ENCODE peak calls at places on chromosomes 6 and 20, in ten cellular contexts. T is CD8-positive, alpha-beta T cell; X is hepatocyte; V is fibroblast of the aortic adventitia; M is GM23338; J is SK-N-SH; N is pancreas; L is body of pancreas; W is OCI-LY7; S is AG04450. P is an unnamed sample.

GRCh38 chr6:33709605-33710295 is 1.8 kb downstream of the UQCC2 start:
- DNase-seq in T (no peak), X (no peak), V (no peak), M (no peak), J (no peak), N (no peak), L (no peak), W (no peak), S (no peak), P (no peak)

GRCh38 chr6:134814076-134814709 is 135.7 kb downstream of the ALDH8A1 start:
- DNase-seq in T (no peak), X (no peak), V (no peak), M (no peak), J (no peak), N (no peak), L (no peak), W (no peak), S (no peak), P (no peak)

GRCh38 chr20:60107621-60108020 is 149.4 kb downstream of the CDH26 start:
- DNase-seq in T (no peak), X (no peak), V (no peak), M (no peak), J (no peak), N (no peak), L (no peak), W (no peak), S (no peak), P (no peak)

GRCh38 chr6:108002365-108003221 is 44.6 kb upstream of the SEC63 start:
- DNase-seq in T (no peak), X (peak), V (no peak), M (peak), J (no peak), N (peak), L (peak), W (no peak), S (no peak), P (no peak)

GRCh38 chr6:128039542-128039941 is 138.7 kb upstream of the THEMIS start:
- DNase-seq in T (no peak), X (no peak), V (no peak), M (no peak), J (no peak), N (no peak), L (no peak), W (no peak), S (no peak), P (no peak)

GRCh38 chr20:44074252-44075151 is 112.5 kb downstream of the JPH2 start:
- DNase-seq in T (no peak), X (no peak), V (peak), M (no peak), J (peak), N (no peak), L (no peak), W (no peak), S (no peak), P (no peak)

GRCh38 chr20:34948030-34948429 is 7.6 kb downstream of the GSS start:
- DNase-seq in T (no peak), X (no peak), V (peak), M (no peak), J (no peak), N (no peak), L (no peak), W (no peak), S (peak), P (no peak)

GRCh38 chr6:151209071-151209831 is 30.5 kb upstream of the AKAP12 start:
- DNase-seq in T (no peak), X (peak), V (peak), M (no peak), J (peak), N (no peak), L (no peak), W (no peak), S (no peak), P (no peak)

GRCh38 chr6:30938730-30939129 is 2.0 kb upstream of the MUCL3 start:
- DNase-seq in T (no peak), X (no peak), V (no peak), M (no peak), J (no peak), N (no peak), L (no peak), W (no peak), S (no peak), P (no peak)

GRCh38 chr6:29483186-29483585 is 4.6 kb downstream of the MAS1L start:
- DNase-seq in T (no peak), X (no peak), V (no peak), M (no peak), J (no peak), N (no peak), L (no peak), W (no peak), S (no peak), P (no peak)

GRCh38 chr6:3987072-3987471 is 91.9 kb downstream of the FAM217A start:
- DNase-seq in T (no peak), X (peak), V (no peak), M (peak), J (no peak), N (no peak), L (peak), W (no peak), S (no peak), P (no peak)

GRCh38 chr20:25984933-25985332 is 288.3 kb upstream of the ZNF337 start:
- DNase-seq in T (no peak), X (no peak), V (no peak), M (no peak), J (no peak), N (peak), L (peak), W (no peak), S (no peak), P (no peak)

GRCh38 chr6:109793793-109794192 is 102.7 kb downstream of the FIG4 start:
- DNase-seq in T (no peak), X (peak), V (peak), M (no peak), J (no peak), N (peak), L (no peak), W (no peak), S (peak), P (no peak)

GRCh38 chr6:83824388-83824801 is 28.8 kb upstream of the RIPPLY2 start:
- DNase-seq in T (no peak), X (peak), V (peak), M (no peak), J (no peak), N (no peak), L (no peak), W (no peak), S (no peak), P (no peak)

GRCh38 chr6:108175592-108176279 is 9.9 kb downstream of the NR2E1 start:
- DNase-seq in T (no peak), X (no peak), V (no peak), M (peak), J (peak), N (peak), L (peak), W (peak), S (no peak), P (no peak)

GRCh38 chr20:57346477-57346876 is 4.6 kb upstream of the RAE1 start:
- DNase-seq in T (peak), X (peak), V (peak), M (peak), J (peak), N (peak), L (peak), W (peak), S (peak), P (peak)

GRCh38 chr6:72911463-72912153 is 289.7 kb downstream of the KCNQ5 start:
- DNase-seq in T (no peak), X (no peak), V (peak), M (no peak), J (no peak), N (no peak), L (no peak), W (no peak), S (no peak), P (no peak)

GRCh38 chr6:19028201-19028600 is 641.1 kb downstream of the RNF144B start:
- DNase-seq in T (no peak), X (no peak), V (no peak), M (no peak), J (no peak), N (no peak), L (no peak), W (no peak), S (no peak), P (no peak)

GRCh38 chr6:28643017-28643740 is 117.5 kb downstream of the GPX5 start:
- DNase-seq in T (no peak), X (peak), V (peak), M (peak), J (peak), N (no peak), L (no peak), W (no peak), S (peak), P (no peak)

GRCh38 chr20:36647194-36648121 is 1.5 kb upstream of the SLA2 start:
- DNase-seq in T (no peak), X (no peak), V (no peak), M (no peak), J (no peak), N (no peak), L (no peak), W (no peak), S (no peak), P (no peak)

GRCh38 chr20:20410678-20411077 is 42.8 kb downstream of the INSM1 start:
- DNase-seq in T (no peak), X (peak), V (peak), M (peak), J (peak), N (peak), L (peak), W (no peak), S (no peak), P (no peak)

GRCh38 chr6:44731485-44732095 is 344.1 kb downstream of the CDC5L start:
- DNase-seq in T (no peak), X (no peak), V (no peak), M (no peak), J (no peak), N (no peak), L (no peak), W (no peak), S (no peak), P (no peak)

GRCh38 chr6:44732243-44732642 is 344.7 kb downstream of the CDC5L start:
- DNase-seq in T (no peak), X (no peak), V (no peak), M (no peak), J (no peak), N (no peak), L (no peak), W (no peak), S (no peak), P (no peak)

GRCh38 chr6:44733146-44733545 is 345.6 kb downstream of the CDC5L start:
- DNase-seq in T (no peak), X (no peak), V (no peak), M (no peak), J (no peak), N (no peak), L (no peak), W (no peak), S (no peak), P (no peak)

GRCh38 chr6:44727651-44728630 is 340.4 kb downstream of the CDC5L start:
- DNase-seq in T (no peak), X (no peak), V (no peak), M (peak), J (no peak), N (no peak), L (no peak), W (no peak), S (no peak), P (no peak)

DNA sequence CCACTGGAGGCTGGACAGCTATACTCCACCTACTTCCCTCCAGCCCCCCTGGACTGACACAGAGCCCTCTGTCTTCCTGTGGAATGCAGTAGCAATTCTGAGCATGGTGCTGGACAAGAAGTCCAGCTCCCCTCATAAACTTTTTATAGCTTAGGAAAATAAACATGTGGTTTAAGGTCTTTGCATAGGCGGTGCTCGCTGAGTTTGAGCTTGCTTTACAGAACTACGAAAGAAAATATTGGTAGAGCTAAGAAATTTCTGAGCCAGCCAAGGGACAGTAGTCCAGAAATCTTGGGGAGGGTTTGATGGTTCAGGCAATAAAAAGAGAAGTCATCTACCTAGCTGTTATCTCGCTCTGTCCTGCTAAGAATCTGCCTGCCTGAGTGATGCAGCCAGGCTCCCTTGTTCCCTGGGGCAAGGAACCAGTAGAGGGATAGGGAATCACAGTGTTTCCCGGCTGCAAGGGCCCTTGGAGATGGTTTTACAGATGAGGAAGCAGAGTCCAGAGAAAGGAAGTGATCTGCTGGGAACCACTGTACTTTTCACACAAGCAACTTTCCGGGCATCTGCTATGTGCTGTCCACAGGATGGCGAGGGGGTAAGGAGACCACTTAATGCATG is 343.4 kb downstream of the CDC5L start:
- DNase-seq in T (no peak), X (peak), V (no peak), M (no peak), J (peak), N (no peak), L (no peak), W (no peak), S (peak), P (no peak)
- TF ChIP-seq CTCF in T (no peak), X (no peak), V (no peak), M (no peak), J (no peak), N (no peak), L (no peak), W (no peak), S (no peak), P (no peak)

GRCh38 chr6:118285791-118286190 is 262.3 kb upstream of the PLN start:
- DNase-seq in T (no peak), X (no peak), V (no peak), M (no peak), J (no peak), N (no peak), L (no peak), W (no peak), S (no peak), P (no peak)

GRCh38 chr6:118283759-118284158 is 264.3 kb upstream of the PLN start:
- DNase-seq in T (no peak), X (peak), V (peak), M (peak), J (peak), N (peak), L (peak), W (peak), S (peak), P (no peak)

GRCh38 chr6:118284736-118285360 is 263.2 kb upstream of the PLN start:
- DNase-seq in T (no peak), X (no peak), V (peak), M (peak), J (no peak), N (no peak), L (no peak), W (no peak), S (no peak), P (no peak)

GRCh38 chr6:118288355-118289124 is 259.6 kb upstream of the PLN start:
- DNase-seq in T (no peak), X (no peak), V (peak), M (peak), J (no peak), N (no peak), L (no peak), W (no peak), S (no peak), P (no peak)
- TF ChIP-seq CTCF in T (no peak), X (no peak), V (peak), M (peak), J (no peak), N (no peak), L (no peak), W (no peak), S (peak), P (no peak)

GRCh38 chr20:45445805-45446562 is 23.6 kb upstream of the WFDC2 start:
- DNase-seq in T (no peak), X (no peak), V (peak), M (peak), J (peak), N (no peak), L (no peak), W (peak), S (no peak), P (no peak)
- TF ChIP-seq CTCF in T (peak), X (peak), V (peak), M (peak), J (peak), N (no peak), L (peak), W (peak), S (peak), P (peak)

GRCh38 chr6:102853249-102853955 is 1459.9 kb downstream of the GRIK2 start:
- DNase-seq in T (no peak), X (peak), V (no peak), M (peak), J (peak), N (no peak), L (no peak), W (no peak), S (no peak), P (no peak)
- TF ChIP-seq CTCF in T (no peak), X (no peak), V (no peak), M (no peak), J (no peak), N (no peak), L (no peak), W (no peak), S (no peak), P (no peak)

GRCh38 chr6:105291525-105291924 is 111.4 kb downstream of the PREP start:
- DNase-seq in T (no peak), X (no peak), V (no peak), M (no peak), J (no peak), N (no peak), L (no peak), W (no peak), S (no peak), P (no peak)

GRCh38 chr6:105292689-105293339 is 110.1 kb downstream of the PREP start:
- DNase-seq in T (no peak), X (no peak), V (no peak), M (no peak), J (no peak), N (no peak), L (no peak), W (no peak), S (no peak), P (no peak)

GRCh38 chr6:105300090-105300489 is 102.8 kb downstream of the PREP start:
- DNase-seq in T (no peak), X (no peak), V (no peak), M (no peak), J (no peak), N (no peak), L (no peak), W (no peak), S (no peak), P (no peak)

GRCh38 chr6:105294129-105294528 is 108.8 kb downstream of the PREP start:
- DNase-seq in T (no peak), X (no peak), V (no peak), M (no peak), J (no peak), N (no peak), L (no peak), W (no peak), S (no peak), P (no peak)
- TF ChIP-seq CTCF in T (no peak), X (no peak), V (no peak), M (no peak), J (no peak), N (no peak), L (no peak), W (no peak), S (no peak), P (no peak)

DNA sequence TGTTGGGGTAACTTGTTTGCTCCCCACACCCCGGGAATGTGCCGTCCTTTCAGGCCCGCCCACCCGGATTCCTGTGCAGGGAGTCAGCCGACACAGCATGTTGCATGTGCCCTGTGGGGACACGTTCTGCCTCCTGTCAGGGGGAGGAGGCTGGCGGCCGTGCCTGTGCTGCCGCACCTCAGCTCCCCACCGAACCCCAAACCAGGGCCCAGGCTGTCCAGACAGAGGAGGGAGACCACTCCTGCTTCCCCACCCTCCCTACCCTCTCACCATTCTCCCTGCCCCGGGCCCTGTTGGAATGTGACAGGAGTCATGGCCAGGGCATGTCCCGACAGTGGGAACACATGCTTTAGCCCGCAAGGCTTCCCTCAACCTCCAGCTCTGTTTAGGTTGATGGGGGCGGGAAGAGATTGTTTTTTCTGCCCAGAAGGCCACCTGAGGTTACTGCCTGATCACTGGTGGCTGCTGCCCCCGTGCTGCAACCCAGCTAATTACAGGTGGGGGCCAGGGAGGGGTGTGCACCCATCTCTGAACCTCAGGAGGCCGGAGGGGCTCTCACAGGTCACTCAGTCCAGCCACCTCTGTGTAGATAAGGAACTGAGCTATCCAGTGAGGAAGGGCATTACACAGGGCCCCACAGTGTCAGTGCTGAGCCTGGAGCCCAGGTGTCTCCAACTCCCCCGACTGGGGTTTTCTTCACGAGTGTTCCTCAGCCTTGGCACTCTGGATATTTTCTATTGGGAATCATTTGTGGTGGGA is 13.6 kb downstream of the LRRC73 start:
- DNase-seq in T (no peak), X (peak), V (peak), M (peak), J (peak), N (no peak), L (no peak), W (peak), S (no peak), P (no peak)
- TF ChIP-seq CTCF in T (no peak), X (peak), V (peak), M (peak), J (peak), N (no peak), L (peak), W (peak), S (peak), P (no peak)

P was measured in mesothelial cell of epicardium.